ENCODE peak calls at places on chromosomes 2 and 18, in eight cellular contexts. Q, M, O, B, G, D, F and P are unnamed samples.

GRCh38 chr2:12728221-12728777 is 11.6 kb downstream of the TRIB2 start:
- DNase-seq in Q (no peak), D (no peak), O (no peak), M (peak; percentile 91), B (no peak), G (no peak), F (no peak), P (no peak)

GRCh38 chr2:184203661-184204060 is 394.7 kb upstream of the ZNF804A start:
- DNase-seq in O (no peak), F (no peak), G (no peak), B (no peak), D (no peak), M (no peak), Q (no peak), P (no peak)

GRCh38 chr2:29119211-29119610 is 4.0 kb downstream of the CLIP4 start:
- DNase-seq in F (no peak), M (no peak), B (no peak), O (peak; percentile 29), Q (no peak), D (no peak), G (no peak), P (no peak)

GRCh38 chr2:9410108-9410507 is 13.2 kb downstream of the ITGB1BP1 start:
- DNase-seq in D (no peak), O (no peak), Q (no peak), F (no peak), G (no peak), M (peak; percentile 40), B (no peak), P (no peak)

GRCh38 chr2:109264595-109265328 is 135.8 kb downstream of the SH3RF3 start:
- DNase-seq in B (no peak), O (no peak), G (no peak), D (no peak), M (no peak), F (no peak), Q (no peak), P (peak; percentile 38)

GRCh38 chr2:25473131-25473530 is 131.4 kb upstream of the DNMT3A start:
- DNase-seq in D (no peak), Q (no peak), F (no peak), G (no peak), O (no peak), M (no peak), B (no peak), P (no peak)

GRCh38 chr2:121099329-121100318 is 185.4 kb downstream of the TFCP2L1 start:
- DNase-seq in Q (peak; percentile 66), D (no peak), G (no peak), M (peak; percentile 11), B (peak; percentile 43), O (no peak), F (no peak), P (no peak)

GRCh38 chr2:100320547-100321180 is 1.6 kb downstream of the LONRF2 start:
- DNase-seq in B (no peak), F (peak; percentile 30), O (no peak), Q (no peak), M (no peak), G (no peak), D (no peak), P (no peak)

GRCh38 chr2:122643725-122644329 is 888.4 kb downstream of the TSN start:
- DNase-seq in M (no peak), F (peak; percentile 37), Q (no peak), G (no peak), O (peak; percentile 93), D (no peak), B (no peak), P (peak; percentile 96)

GRCh38 chr2:241310917-241311566 is 4.4 kb downstream of the HDLBP start:
- DNase-seq in F (no peak), M (peak; percentile 54), O (no peak), D (no peak), B (no peak), Q (no peak), G (no peak), P (no peak)

GRCh38 chr2:172457606-172458005 is 30.2 kb downstream of the ITGA6 start:
- DNase-seq in Q (no peak), D (no peak), F (no peak), B (no peak), M (no peak), G (no peak), O (no peak), P (no peak)

GRCh38 chr2:182181381-182181780 is 195.7 kb downstream of the PPP1R1C start:
- DNase-seq in M (no peak), G (no peak), Q (no peak), B (no peak), F (no peak), O (no peak), D (no peak), P (no peak)

DNA sequence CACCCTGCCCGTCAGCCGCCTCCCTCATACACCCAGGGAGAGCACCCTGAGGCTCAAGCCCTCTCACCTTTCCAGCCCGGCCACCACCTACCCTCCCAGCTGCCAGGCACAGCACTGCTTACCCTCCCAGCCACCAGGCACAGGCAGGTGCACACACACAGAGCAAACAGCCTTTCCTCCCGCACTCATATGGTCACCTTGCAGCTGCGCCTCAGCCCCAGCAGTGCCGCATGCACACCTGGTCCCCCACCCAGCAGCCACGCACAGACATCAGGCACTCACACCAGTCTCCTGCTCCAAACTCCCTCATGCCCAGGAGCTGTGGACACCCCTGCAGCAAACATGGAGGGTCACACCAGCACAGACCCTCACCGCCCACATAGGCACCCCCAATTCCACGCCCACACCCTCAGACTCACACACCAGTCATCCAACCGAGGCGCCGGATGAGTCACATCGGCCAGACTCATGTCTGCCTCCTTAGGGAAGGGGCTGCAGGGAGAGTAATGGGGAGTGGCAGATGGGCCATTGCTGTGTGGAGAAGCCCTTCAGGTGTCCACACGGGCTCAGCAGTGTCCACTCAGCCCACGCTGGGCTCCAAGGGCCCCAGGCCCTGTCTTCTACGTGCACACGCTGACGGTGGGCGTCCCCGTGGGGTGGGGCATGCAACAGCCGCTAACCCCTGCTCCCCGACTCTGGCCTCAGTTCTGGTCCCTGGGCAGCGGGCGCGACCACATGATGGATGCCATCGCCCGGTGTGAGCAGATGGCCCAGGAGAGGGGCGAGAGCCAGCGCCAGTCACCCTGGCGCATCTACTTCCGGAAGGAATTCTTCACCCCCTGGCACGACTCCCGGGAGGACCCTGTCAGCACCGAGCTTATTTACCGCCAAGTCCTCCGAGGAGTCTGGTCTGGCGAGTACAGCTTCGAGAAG is 22.3 kb upstream of the GPR17 start:
- DNase-seq in G (no peak), F (no peak), O (no peak), D (no peak), M (no peak), B (peak; percentile 72), Q (peak; percentile 43), P (no peak)
- TF ChIP-seq CTCF in G (no peak), F (no peak), O (no peak), D (no peak), M (no peak), B (no peak), Q (no peak), P (no peak)

GRCh38 chr18:47749195-47749973 is 181.1 kb downstream of the SMAD2 start:
- DNase-seq in Q (peak; percentile 88), O (peak; percentile 37), M (peak; percentile 18), G (peak; percentile 46), B (peak; percentile 98), D (peak; percentile 92), F (peak; percentile 67), P (peak; percentile 71)
- H3K4me3 ChIP-seq in Q (peak overlapping the region; percentile 39), O (peak overlapping the region; percentile 18), M (no peak overlapping the region), G (peak overlapping the region; percentile 45), B (peak overlapping the region; percentile 37), D (peak overlapping the region; percentile 43), F (no peak overlapping the region), P (peak overlapping the region; percentile 36)

GRCh38 chr18:7221424-7222155 is 9.3 kb upstream of the LRRC30 start:
- DNase-seq in G (peak; percentile 22), M (peak; percentile 33), O (peak; percentile 58), F (peak; percentile 64), Q (no peak), B (no peak), D (no peak), P (peak; percentile 81)
- TF ChIP-seq CTCF in G (peak; percentile 58), M (peak; percentile 81), O (peak; percentile 96), F (peak; percentile 55), Q (peak; percentile 70), B (peak; percentile 60), D (peak; percentile 50), P (peak; percentile 93)

GRCh38 chr2:218961229-218961628 is 1.8 kb downstream of the CDK5R2 start:
- DNase-seq in D (no peak), B (no peak), Q (no peak), O (no peak), M (no peak), G (no peak), F (no peak), P (no peak)
- H3K4me3 ChIP-seq in D (no peak overlapping the region), B (no peak overlapping the region), Q (no peak overlapping the region), O (no peak overlapping the region), M (no peak overlapping the region), G (no peak overlapping the region), F (no peak overlapping the region), P (no peak overlapping the region)

GRCh38 chr2:10909050-10909995 is 2.4 kb upstream of the KCNF1 start:
- DNase-seq in M (peak; percentile 24), G (no peak), F (no peak), Q (no peak), B (no peak), D (no peak), O (no peak), P (no peak)
- TF ChIP-seq CTCF in M (peak; percentile 78), G (no peak), F (no peak), Q (peak; percentile 30), B (no peak), D (peak; percentile 41), O (peak; percentile 40), P (peak; percentile 48)

GRCh38 chr2:70981866-70982810 is 3.7 kb downstream of the ANKRD53 start:
- DNase-seq in B (peak; percentile 58), F (no peak), Q (no peak), M (no peak), G (no peak), O (no peak), D (no peak), P (no peak)

GRCh38 chr2:70981421-70981820 is 3.0 kb downstream of the ANKRD53 start:
- DNase-seq in B (no peak), O (no peak), F (no peak), G (no peak), D (no peak), M (no peak), Q (no peak), P (no peak)

GRCh38 chr2:70978388-70979357 is at the start of gene ANKRD53:
- DNase-seq in B (peak; percentile 92), G (no peak), F (peak; percentile 85), Q (peak; percentile 60), M (no peak), O (peak; percentile 23), D (peak; percentile 91), P (peak; percentile 56)

GRCh38 chr2:70977605-70978205 is 725 bp upstream of the ANKRD53 start:
- DNase-seq in O (peak; percentile 83), Q (no peak), M (no peak), G (no peak), D (peak; percentile 90), F (peak; percentile 43), B (no peak), P (peak; percentile 87)

GRCh38 chr2:70979626-70980025 is 1.2 kb downstream of the ANKRD53 start:
- DNase-seq in B (peak; percentile 27), O (no peak), D (no peak), G (no peak), Q (no peak), F (no peak), M (no peak), P (no peak)
- H3K4me3 ChIP-seq in B (no peak overlapping the region), O (no peak overlapping the region), D (no peak overlapping the region), G (no peak overlapping the region), Q (no peak overlapping the region), F (no peak overlapping the region), M (no peak overlapping the region), P (no peak overlapping the region)